ENCODE peak calls at places on chromosomes 3 and 15, in seven cellular contexts. S, N, W, M, E, C and G are unnamed samples.

GRCh38 chr3:61108247-61109019 is 142.8 kb downstream of the FHIT start:
- DNase-seq in W (no peak), E (no peak), M (no peak), S (no peak), N (no peak), C (no peak), G (no peak)

GRCh38 chr15:69568621-69569020 is 116.0 kb downstream of the RPLP1 start:
- DNase-seq in S (no peak), W (no peak), N (no peak), C (no peak), E (no peak), M (peak; percentile 49), G (no peak)

GRCh38 chr3:7190094-7190493 is 329.2 kb downstream of the GRM7 start:
- DNase-seq in M (no peak), C (no peak), W (no peak), E (no peak), S (no peak), N (no peak), G (no peak)

GRCh38 chr3:138933068-138933668 is 13.8 kb downstream of the FOXL2 start:
- DNase-seq in W (no peak), E (no peak), S (no peak), M (no peak), N (no peak), C (no peak), G (no peak)

GRCh38 chr3:172982731-172983364 is 158.2 kb downstream of the SPATA16 start:
- DNase-seq in N (no peak), C (no peak), S (no peak), E (no peak), M (no peak), W (no peak), G (no peak)

GRCh38 chr3:76991165-76991564 is 48.7 kb upstream of the ROBO2 start:
- DNase-seq in C (no peak), M (no peak), E (no peak), S (no peak), N (no peak), W (no peak), G (no peak)

GRCh38 chr15:101146118-101146702 is 105.6 kb downstream of the CHSY1 start:
- DNase-seq in E (no peak), M (no peak), C (no peak), N (no peak), W (no peak), S (no peak), G (no peak)

GRCh38 chr15:52252781-52253180 is 42.8 kb downstream of the MYO5C start:
- DNase-seq in E (no peak), M (peak; percentile 92), C (no peak), W (peak; percentile 89), N (no peak), S (no peak), G (peak; percentile 7)

GRCh38 chr3:151085889-151086483 is 522 bp downstream of the MED12L start:
- DNase-seq in S (peak; percentile 19), N (peak; percentile 37), W (no peak), E (peak; percentile 38), M (no peak), C (peak; percentile 33), G (no peak)

GRCh38 chr3:187844708-187845107 is 99.4 kb upstream of the BCL6 start:
- DNase-seq in S (no peak), C (no peak), N (no peak), E (no peak), M (no peak), W (no peak), G (no peak)

GRCh38 chr3:72338082-72338941 is 509.9 kb downstream of the SHQ1 start:
- DNase-seq in N (no peak), M (peak; percentile 48), S (no peak), E (no peak), C (peak; percentile 52), W (no peak), G (no peak)

GRCh38 chr3:135538123-135538522 is 427.4 kb upstream of the PPP2R3A start:
- DNase-seq in C (no peak), W (no peak), S (no peak), E (no peak), N (no peak), M (no peak), G (no peak)

GRCh38 chr3:187368765-187369450 is 723 bp downstream of the RTP4 start:
- DNase-seq in C (no peak), W (no peak), M (no peak), E (peak; percentile 19), S (no peak), N (no peak), G (peak; percentile 67)

GRCh38 chr3:131142580-131142979 is 115.9 kb downstream of the NEK11 start:
- DNase-seq in M (peak; percentile 12), N (peak; percentile 14), W (no peak), E (no peak), S (no peak), C (no peak), G (no peak)

GRCh38 chr3:9422712-9423424 is 25.5 kb downstream of the SETD5 start:
- DNase-seq in W (peak; percentile 91), M (peak; percentile 95), E (no peak), S (peak; percentile 80), C (no peak), N (peak; percentile 91), G (peak; percentile 84)

GRCh38 chr15:78680416-78681068 is 39.5 kb upstream of the CHRNB4 start:
- DNase-seq in M (no peak), C (no peak), S (no peak), E (no peak), W (no peak), N (peak; percentile 20), G (no peak)

GRCh38 chr3:53045784-53046170 is at the start of gene SFMBT1:
- DNase-seq in S (peak; percentile 76), C (peak; percentile 71), W (no peak), N (peak; percentile 68), E (peak; percentile 80), M (no peak), G (no peak)

GRCh38 chr15:78542647-78543046 is 2.4 kb downstream of the PSMA4 start:
- DNase-seq in W (no peak), C (no peak), S (no peak), N (no peak), M (no peak), E (no peak), G (no peak)

GRCh38 chr3:106299300-106300098 is 430.7 kb upstream of the CBLB start:
- DNase-seq in M (peak; percentile 10), C (no peak), S (no peak), N (no peak), E (no peak), W (peak; percentile 25), G (no peak)

GRCh38 chr15:48553559-48553958 is 92.0 kb downstream of the FBN1 start:
- DNase-seq in M (no peak), S (no peak), W (no peak), E (no peak), C (no peak), N (no peak), G (no peak)